ENCODE peak calls at places on chromosomes 5 and 9, in six cellular contexts. J is heart right ventricle; U is adrenal gland; C is Peyer's patch; W is CD8-positive, alpha-beta T cell; H is HCT116. I is an unnamed sample.

GRCh38 chr5:119009131-119009530 is 20.8 kb upstream of the DTWD2 start:
- DNase-seq in J (no peak), U (no peak), C (no peak), W (no peak), H (no peak), I (no peak)

GRCh38 chr5:80755634-80756033 is 100.9 kb upstream of the DHFR start:
- DNase-seq in J (no peak), U (no peak), C (no peak), W (no peak), H (no peak), I (no peak)

GRCh38 chr5:56012281-56012963 is 17.7 kb upstream of the IL6ST start:
- DNase-seq in J (peak; percentile 11), U (no peak), C (no peak), W (peak; percentile 30), H (no peak), I (no peak)

GRCh38 chr5:42811591-42812392 is at the start of gene SELENOP:
- DNase-seq in J (peak; percentile 84), U (peak; percentile 72), C (no peak), W (no peak), H (peak; percentile 24), I (no peak)

GRCh38 chr9:129490583-129491485 is 130.1 kb downstream of the C9orf50 start:
- DNase-seq in J (peak; percentile 42), U (no peak), C (no peak), W (no peak), H (no peak), I (no peak)

GRCh38 chr9:88889386-88889785 is 101.9 kb upstream of the S1PR3 start:
- DNase-seq in J (no peak), U (no peak), C (no peak), W (no peak), H (no peak), I (no peak)

GRCh38 chr5:30498972-30499371 is 694.5 kb upstream of the CDH6 start:
- DNase-seq in J (no peak), U (no peak), C (no peak), W (no peak), H (no peak), I (no peak)

GRCh38 chr5:33441241-33441844 is 578 bp downstream of the TARS1 start:
- DNase-seq in J (no peak), U (peak; percentile 28), C (no peak), W (peak; percentile 18), H (peak; percentile 23), I (peak; percentile 80)

GRCh38 chr5:99000878-99001277 is 72.1 kb upstream of the CHD1 start:
- DNase-seq in J (no peak), U (no peak), C (no peak), W (no peak), H (no peak), I (no peak)

GRCh38 chr9:976258-976804 is at the start of gene DMRT3:
- DNase-seq in J (no peak), U (no peak), C (no peak), W (no peak), H (no peak), I (no peak)

GRCh38 chr9:82939451-82939850 is 123.5 kb downstream of the RASEF start:
- DNase-seq in J (no peak), U (no peak), C (no peak), W (no peak), H (no peak), I (no peak)

GRCh38 chr5:103808464-103809106 is 246.0 kb upstream of the NUDT12 start:
- DNase-seq in J (no peak), U (peak; percentile 36), C (no peak), W (no peak), H (peak; percentile 61), I (peak; percentile 53)

GRCh38 chr5:18732556-18733479 is 1098.6 kb downstream of the TAF11L14 start:
- DNase-seq in J (no peak), U (no peak), C (no peak), W (no peak), H (no peak), I (no peak)

GRCh38 chr5:155148694-155149093 is 135.1 kb downstream of the KIF4B start:
- DNase-seq in J (no peak), U (no peak), C (no peak), W (no peak), H (no peak), I (no peak)

GRCh38 chr5:14107536-14107935 is 35.6 kb upstream of the TRIO start:
- DNase-seq in J (no peak), U (no peak), C (no peak), W (no peak), H (no peak), I (no peak)

GRCh38 chr9:214488-215448 is at the start of gene DOCK8:
- DNase-seq in J (no peak), U (peak; percentile 73), C (peak; percentile 79), W (peak; percentile 53), H (peak; percentile 35), I (no peak)

GRCh38 chr9:91886433-91887031 is 63.5 kb downstream of the ROR2 start:
- DNase-seq in J (no peak), U (no peak), C (no peak), W (no peak), H (no peak), I (no peak)

GRCh38 chr9:8857330-8858249 is 1058.0 kb upstream of the DMAC1 start:
- DNase-seq in J (peak; percentile 55), U (peak; percentile 47), C (peak; percentile 82), W (no peak), H (no peak), I (peak; percentile 15)

GRCh38 chr5:42108468-42108867 is 183.4 kb downstream of the FBXO4 start:
- DNase-seq in J (no peak), U (no peak), C (no peak), W (no peak), H (no peak), I (no peak)

GRCh38 chr5:71471193-71471592 is 15.7 kb downstream of the BDP1 start:
- DNase-seq in J (no peak), U (peak; percentile 75), C (no peak), W (no peak), H (no peak), I (no peak)

GRCh38 chr9:104088416-104088815 is 5.7 kb upstream of the SMC2 start:
- DNase-seq in J (no peak), U (no peak), C (no peak), W (no peak), H (no peak), I (no peak)

GRCh38 chr5:133446440-133446839 is 165.9 kb downstream of the FSTL4 start:
- DNase-seq in J (no peak), U (no peak), C (no peak), W (no peak), H (no peak), I (no peak)

GRCh38 chr5:137932800-137933199 is 43.5 kb downstream of the PKD2L2 start:
- DNase-seq in J (no peak), U (no peak), C (no peak), W (no peak), H (no peak), I (no peak)

GRCh38 chr5:147673276-147673675 is 109.3 kb downstream of the JAKMIP2 start:
- DNase-seq in J (peak; percentile 18), U (no peak), C (no peak), W (no peak), H (no peak), I (peak; percentile 68)

GRCh38 chr5:55149396-55149795 is 10.6 kb upstream of the GPX8 start:
- DNase-seq in J (no peak), U (no peak), C (no peak), W (no peak), H (no peak), I (no peak)

GRCh38 chr5:150616024-150616470 is 24.4 kb upstream of the SYNPO start:
- DNase-seq in J (peak; percentile 87), U (peak; percentile 84), C (peak; percentile 82), W (no peak), H (no peak), I (peak; percentile 94)
- H3K4me1 ChIP-seq in J (peaks cover 75% of the 10 kb centered on the region), U (peaks cover 74% of the 10 kb centered on the region), C (peaks cover 70% of the 10 kb centered on the region), W (no peaks in the 10 kb centered on the region), H (peaks cover 36% of the 10 kb centered on the region), I (peaks cover 49% of the 10 kb centered on the region)

DNA sequence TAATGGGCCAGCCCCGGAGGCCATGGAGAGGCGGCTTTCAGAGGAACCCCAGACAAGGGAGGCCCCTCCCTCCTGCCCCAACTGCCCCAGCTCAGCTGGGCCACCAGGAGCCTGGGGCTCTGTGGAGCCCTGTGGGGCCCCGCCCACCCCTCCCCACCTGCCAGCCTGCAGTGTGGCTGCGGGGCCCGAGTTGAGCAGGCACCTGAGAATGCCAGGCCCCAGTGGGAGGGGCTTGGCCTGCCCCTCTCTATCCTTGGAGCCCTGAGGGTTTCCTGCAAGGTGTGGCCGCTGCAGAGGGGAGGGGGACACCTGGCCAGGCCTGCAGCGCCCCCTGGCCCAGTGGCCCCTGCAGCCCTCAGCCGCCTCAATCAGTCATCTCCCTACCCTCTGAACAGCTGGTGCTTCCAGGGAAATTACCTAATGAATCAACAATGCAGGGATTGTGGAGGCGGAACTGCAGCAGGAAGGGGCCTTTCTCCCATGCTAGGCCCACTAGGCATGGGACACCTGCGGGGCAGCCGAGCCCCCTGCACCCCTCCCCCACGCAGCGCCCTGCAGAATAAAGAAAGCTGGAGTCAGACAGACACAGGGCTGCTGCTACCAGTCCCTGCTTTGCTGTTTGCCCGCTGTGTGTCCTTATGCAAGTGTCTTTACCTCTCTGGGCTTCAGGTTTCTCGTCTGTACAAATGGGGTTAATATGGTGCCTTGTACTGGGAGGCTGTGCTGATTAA is 48.0 kb downstream of the LMX1B start:
- DNase-seq in J (no peak), U (no peak), C (no peak), W (no peak), H (peak; percentile 12), I (no peak)
- TF ChIP-seq CTCF in J (no peak), U (no peak), C (no peak), W (no peak), H (no peak), I (peak; percentile 16)

GRCh38 chr5:73637565-73637964 is 11.6 kb downstream of the ARHGEF28 start:
- DNase-seq in J (no peak), U (no peak), C (no peak), W (no peak), H (no peak), I (peak; percentile 47)
- H3K4me3 ChIP-seq in J (no peak overlapping the region), U (no peak overlapping the region), C (no peak overlapping the region), W (no peak overlapping the region), H (no peak overlapping the region), I (no peak overlapping the region)

DNA sequence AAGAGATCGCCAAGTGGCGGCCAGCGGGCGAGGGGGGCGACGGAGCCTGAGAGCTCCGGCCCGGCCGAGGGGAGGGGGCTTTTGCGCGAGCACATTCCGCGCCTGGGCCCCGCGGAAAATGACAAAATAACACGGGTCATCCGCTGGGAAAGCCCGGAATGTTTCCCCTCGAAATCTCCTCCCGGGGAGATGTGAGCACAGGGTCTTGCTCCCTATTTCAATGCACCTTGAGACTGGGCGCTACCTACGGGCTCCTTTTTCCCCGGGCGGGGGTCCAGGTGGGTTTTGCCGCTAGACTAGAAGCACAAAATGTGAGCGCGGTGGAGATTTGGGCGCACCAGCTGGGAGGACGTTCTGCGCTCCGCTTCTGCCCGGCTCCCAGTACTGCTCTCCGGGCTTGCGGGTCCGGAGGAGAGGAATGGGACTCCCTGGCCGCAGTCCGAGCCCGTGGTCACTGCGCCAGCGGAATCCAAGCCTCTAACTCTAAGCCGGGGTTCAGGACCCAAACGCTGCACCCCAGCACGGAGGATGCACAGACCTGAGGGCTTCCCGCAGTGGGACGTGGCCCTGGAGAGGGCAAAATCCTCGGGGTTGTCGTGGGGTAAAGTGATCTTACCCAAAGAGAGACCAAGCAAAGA is 2.8 kb upstream of the PRDM12 start:
- DNase-seq in J (no peak), U (no peak), C (peak; percentile 44), W (no peak), H (no peak), I (no peak)
- H3K4me1 ChIP-seq in J (peaks cover 24% of the 10 kb centered on the region), U (peaks cover 39% of the 10 kb centered on the region), C (peaks cover 66% of the 10 kb centered on the region), W (peaks cover 38% of the 10 kb centered on the region), H (no peaks in the 10 kb centered on the region), I (no peaks in the 10 kb centered on the region)